ENCODE peak calls at places on chromosomes 3 and 15, in nine cellular contexts. G is Kasumi-1, J is GM10248, U is sciatic nerve, C is vagina, I is GM20000, Z is anterior cingulate cortex, Q is Right ventricle myocardium superior, M is T-cell. K is an unnamed sample.

GRCh38 chr3:122085666-122086065 is 30.5 kb downstream of the CD86 start:
- DNase-seq in G (no peak), J (no peak), U (no peak), C (no peak), I (no peak), Z (no peak), Q (no peak), M (no peak), K (no peak)

GRCh38 chr3:152264378-152264777 is 4.4 kb upstream of the MBNL1 start:
- DNase-seq in G (peak), J (no peak), U (no peak), C (no peak), I (no peak), Z (no peak), Q (no peak), M (no peak), K (no peak)

GRCh38 chr15:27059610-27060202 is 88.7 kb downstream of the GABRG3 start:
- DNase-seq in G (peak), J (peak), U (no peak), C (no peak), I (peak), Z (no peak), Q (no peak), M (no peak), K (peak)

GRCh38 chr3:55202320-55202719 is 274.5 kb upstream of the LRTM1 start:
- DNase-seq in G (no peak), J (no peak), U (no peak), C (no peak), I (no peak), Z (no peak), Q (no peak), M (no peak), K (no peak)

GRCh38 chr15:40092416-40093223 is 16.1 kb downstream of the BMF start:
- DNase-seq in G (no peak), J (no peak), U (peak), C (no peak), I (no peak), Z (no peak), Q (peak), M (no peak), K (no peak)

GRCh38 chr3:55127565-55127964 is 199.7 kb upstream of the LRTM1 start:
- DNase-seq in G (no peak), J (no peak), U (no peak), C (no peak), I (no peak), Z (no peak), Q (no peak), M (no peak), K (no peak)

GRCh38 chr3:4498446-4498845 is 5.3 kb downstream of the ITPR1 start:
- DNase-seq in G (no peak), J (no peak), U (no peak), C (no peak), I (no peak), Z (no peak), Q (no peak), M (no peak), K (no peak)

GRCh38 chr3:128491071-128491899 is 1.7 kb downstream of the GATA2 start:
- DNase-seq in G (no peak), J (no peak), U (peak), C (no peak), I (no peak), Z (no peak), Q (peak), M (no peak), K (no peak)

GRCh38 chr3:57570051-57570450 is 14.0 kb downstream of the PDE12 start:
- DNase-seq in G (no peak), J (no peak), U (no peak), C (no peak), I (no peak), Z (no peak), Q (no peak), M (no peak), K (no peak)

GRCh38 chr15:96851613-96852012 is 521.1 kb downstream of the NR2F2 start:
- DNase-seq in G (no peak), J (no peak), U (peak), C (no peak), I (no peak), Z (no peak), Q (no peak), M (no peak), K (no peak)

GRCh38 chr3:40623567-40623966 is 98.8 kb downstream of the ZNF621 start:
- DNase-seq in G (peak), J (no peak), U (no peak), C (peak), I (no peak), Z (no peak), Q (no peak), M (no peak), K (no peak)

GRCh38 chr3:13493867-13494441 is 13.8 kb downstream of the HDAC11 start:
- DNase-seq in G (no peak), J (no peak), U (no peak), C (no peak), I (no peak), Z (no peak), Q (peak), M (no peak), K (peak)

GRCh38 chr15:73677146-73677607 is 7.0 kb upstream of the CD276 start:
- DNase-seq in G (peak), J (peak), U (peak), C (no peak), I (peak), Z (no peak), Q (peak), M (peak), K (peak)

K was measured in hippocampal formation.